ENCODE peak calls at places on chromosomes 12 and 14, in six cellular contexts. F is SK-N-MC, U is HepG2, I is keratinocyte, Z is IMR-90, H is K562. S is an unnamed sample.
A peak's percentile ranks its signal among the peaks of the same experiment; 100 is the strongest.

GRCh38 chr14:87013583-87013982 is 979.4 kb downstream of the GALC start:
- DNase-seq in I (no peak), F (no peak), U (no peak), H (no peak), Z (peak; percentile 88), S (no peak)

GRCh38 chr12:21666722-21667121 is 9.1 kb upstream of the LDHB start:
- DNase-seq in Z (no peak), F (no peak), I (no peak), H (no peak), U (no peak), S (no peak)

GRCh38 chr14:94768521-94769412 is 1.1 kb downstream of the GSC start:
- DNase-seq in Z (no peak), H (no peak), F (no peak), I (no peak), U (no peak), S (no peak)

GRCh38 chr12:131153956-131154355 is 200.2 kb downstream of the ADGRD1 start:
- DNase-seq in F (no peak), Z (no peak), I (no peak), U (no peak), H (no peak), S (no peak)

GRCh38 chr14:54653764-54654469 is 87.0 kb downstream of the SAMD4A start:
- DNase-seq in U (peak; percentile 85), I (no peak), H (no peak), F (no peak), Z (peak; percentile 88), S (no peak)

GRCh38 chr12:32089156-32089950 is 17.3 kb upstream of the BICD1 start:
- DNase-seq in H (no peak), F (no peak), Z (no peak), I (no peak), U (no peak), S (no peak)

GRCh38 chr12:50181691-50182090 is 14.5 kb upstream of the CERS5 start:
- DNase-seq in I (no peak), H (no peak), Z (no peak), U (no peak), F (no peak), S (no peak)

GRCh38 chr14:101017209-101017608 is 113.7 kb upstream of the RTL1 start:
- DNase-seq in Z (peak; percentile 51), I (no peak), H (no peak), F (no peak), U (no peak), S (no peak)

GRCh38 chr12:14743061-14743460 is 46.7 kb upstream of the GUCY2C start:
- DNase-seq in Z (no peak), H (no peak), I (no peak), U (no peak), F (no peak), S (no peak)

GRCh38 chr14:76884853-76885276 is 58.7 kb downstream of the LRRC74A start:
- DNase-seq in I (no peak), H (no peak), U (no peak), Z (no peak), F (no peak), S (no peak)

GRCh38 chr12:25074954-25075353 is 120.0 kb downstream of the DNAI7 start:
- DNase-seq in F (no peak), H (no peak), Z (no peak), I (no peak), U (no peak), S (no peak)

GRCh38 chr14:103086771-103087342 is 2.8 kb downstream of the LBHD2 start:
- DNase-seq in I (no peak), Z (no peak), U (no peak), F (no peak), H (no peak), S (no peak)

GRCh38 chr12:106868982-106869381 is 86.7 kb upstream of the TMEM263 start:
- DNase-seq in I (no peak), H (no peak), U (no peak), Z (no peak), F (no peak), S (no peak)

GRCh38 chr12:47032644-47033043 is 46.8 kb upstream of the PCED1B start:
- DNase-seq in H (no peak), U (peak; percentile 23), F (peak; percentile 63), I (no peak), Z (peak; percentile 77), S (no peak)

GRCh38 chr12:102766961-102767360 is 150.1 kb downstream of the PAH start:
- DNase-seq in F (no peak), Z (no peak), I (no peak), H (no peak), U (no peak), S (no peak)

GRCh38 chr14:83779266-83779665 is 1750.7 kb upstream of the FLRT2 start:
- DNase-seq in I (no peak), Z (peak; percentile 78), F (no peak), H (no peak), U (no peak), S (no peak)

GRCh38 chr12:75444444-75445136 is 36.0 kb upstream of the GLIPR1 start:
- DNase-seq in I (no peak), U (peak; percentile 44), F (no peak), H (no peak), Z (peak; percentile 73), S (no peak)

GRCh38 chr12:98422809-98423208 is 92.6 kb upstream of the TMPO start:
- DNase-seq in U (peak; percentile 29), Z (no peak), I (no peak), H (no peak), F (no peak), S (peak; percentile 82)

GRCh38 chr12:74980510-74980909 is 229.1 kb downstream of the KCNC2 start:
- DNase-seq in F (no peak), Z (no peak), H (no peak), I (no peak), U (no peak), S (no peak)

GRCh38 chr12:93526786-93527428 is 45.6 kb upstream of the SOCS2 start:
- DNase-seq in H (no peak), U (peak; percentile 86), Z (peak; percentile 96), F (no peak), I (no peak), S (no peak)

GRCh38 chr14:105864651-105865265 is 338.4 kb downstream of the TMEM121 start:
- DNase-seq in F (no peak), Z (no peak), H (no peak), I (no peak), U (no peak), S (no peak)

DNA sequence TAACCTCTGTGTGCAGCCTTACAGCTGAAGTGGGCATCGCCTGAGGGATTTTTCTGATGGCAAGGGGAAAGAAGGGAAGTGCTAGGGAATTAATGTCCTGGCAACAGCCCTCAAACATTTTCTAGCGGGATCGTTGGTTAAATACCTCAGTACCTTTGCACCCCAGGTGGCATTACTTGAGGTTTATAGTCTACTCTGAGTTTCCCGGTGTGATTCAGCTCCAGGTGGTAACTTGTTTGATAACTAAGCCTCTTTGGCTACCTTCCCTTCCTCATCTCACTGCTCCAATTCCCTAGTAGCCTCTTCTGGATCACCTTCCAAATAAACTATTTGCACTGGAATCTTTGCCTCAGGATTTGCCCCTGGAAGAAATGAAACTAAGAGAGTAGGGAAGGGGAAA is 237.0 kb upstream of the SSTR1 start:
- DNase-seq in I (no peak), F (no peak), H (no peak), Z (no peak), U (no peak), S (no peak)
- H3K9ac ChIP-seq in I (no peak overlapping the region), F (no peak overlapping the region), H (no peak overlapping the region), Z (no peak overlapping the region), U (no peak overlapping the region), S (no peak overlapping the region)

DNA sequence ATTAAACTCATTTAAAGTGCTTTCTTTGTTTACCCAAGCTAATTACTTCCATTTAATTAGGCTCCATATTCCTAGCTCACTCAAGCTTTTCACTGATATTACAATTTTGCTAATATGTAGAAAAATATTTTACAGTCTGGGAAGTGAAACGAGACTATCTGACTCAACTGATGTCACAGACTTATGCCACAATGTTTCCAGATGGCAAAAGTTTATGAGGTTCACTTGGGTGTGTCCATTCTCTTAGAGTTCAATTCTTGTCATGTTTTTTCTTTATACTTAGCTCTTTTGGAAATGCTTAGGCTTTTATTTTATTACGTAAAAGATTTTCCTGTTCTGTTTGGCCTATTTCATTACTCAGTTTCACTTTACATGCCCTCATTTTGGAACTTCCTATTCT is 2.2 kb upstream of the PDZRN4 start:
- DNase-seq in U (no peak), H (no peak), F (no peak), Z (no peak), I (no peak), S (no peak)
- H3K9ac ChIP-seq in U (no peak overlapping the region), H (no peak overlapping the region), F (no peak overlapping the region), Z (no peak overlapping the region), I (no peak overlapping the region), S (no peak overlapping the region)

DNA sequence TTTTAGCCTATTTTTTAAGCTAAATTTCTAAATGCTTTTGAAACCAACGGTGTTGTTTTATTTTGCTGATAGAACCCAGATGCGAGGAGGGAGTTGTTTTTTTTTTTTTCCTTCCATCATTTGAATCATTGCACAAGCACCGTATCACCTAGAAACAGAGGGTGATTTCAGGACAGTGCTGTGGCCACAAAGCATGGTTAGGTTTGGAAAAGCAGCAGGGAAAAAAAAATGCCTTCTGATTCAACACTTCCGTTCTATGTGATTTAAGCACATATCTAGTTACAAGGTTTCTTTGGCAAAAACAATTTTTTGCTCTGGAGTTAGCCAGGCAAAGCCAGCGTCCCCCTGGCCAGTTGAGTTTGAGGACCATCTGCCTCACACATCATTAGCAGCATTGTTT is 17.3 kb upstream of the WNT5B start:
- DNase-seq in Z (peak; percentile 95), H (no peak), U (no peak), I (no peak), F (no peak), S (no peak)
- H3K9ac ChIP-seq in Z (peak overlapping the region; percentile 7), H (no peak overlapping the region), U (no peak overlapping the region), I (no peak overlapping the region), F (peak overlapping the region; percentile 8), S (no peak overlapping the region)

GRCh38 chr12:57732726-57733593 is 5.6 kb downstream of the AGAP2 start:
- DNase-seq in F (no peak), Z (peak; percentile 14), H (no peak), U (no peak), I (no peak), S (no peak)

GRCh38 chr12:57729321-57729844 is 9.2 kb downstream of the AGAP2 start:
- DNase-seq in H (no peak), I (no peak), F (no peak), U (no peak), Z (no peak), S (no peak)

GRCh38 chr12:57731411-57732080 is 7.0 kb downstream of the AGAP2 start:
- DNase-seq in F (no peak), I (no peak), U (no peak), H (no peak), Z (no peak), S (no peak)

GRCh38 chr12:57732270-57732669 is 6.3 kb downstream of the AGAP2 start:
- DNase-seq in F (no peak), H (no peak), U (no peak), I (no peak), Z (no peak), S (no peak)

DNA sequence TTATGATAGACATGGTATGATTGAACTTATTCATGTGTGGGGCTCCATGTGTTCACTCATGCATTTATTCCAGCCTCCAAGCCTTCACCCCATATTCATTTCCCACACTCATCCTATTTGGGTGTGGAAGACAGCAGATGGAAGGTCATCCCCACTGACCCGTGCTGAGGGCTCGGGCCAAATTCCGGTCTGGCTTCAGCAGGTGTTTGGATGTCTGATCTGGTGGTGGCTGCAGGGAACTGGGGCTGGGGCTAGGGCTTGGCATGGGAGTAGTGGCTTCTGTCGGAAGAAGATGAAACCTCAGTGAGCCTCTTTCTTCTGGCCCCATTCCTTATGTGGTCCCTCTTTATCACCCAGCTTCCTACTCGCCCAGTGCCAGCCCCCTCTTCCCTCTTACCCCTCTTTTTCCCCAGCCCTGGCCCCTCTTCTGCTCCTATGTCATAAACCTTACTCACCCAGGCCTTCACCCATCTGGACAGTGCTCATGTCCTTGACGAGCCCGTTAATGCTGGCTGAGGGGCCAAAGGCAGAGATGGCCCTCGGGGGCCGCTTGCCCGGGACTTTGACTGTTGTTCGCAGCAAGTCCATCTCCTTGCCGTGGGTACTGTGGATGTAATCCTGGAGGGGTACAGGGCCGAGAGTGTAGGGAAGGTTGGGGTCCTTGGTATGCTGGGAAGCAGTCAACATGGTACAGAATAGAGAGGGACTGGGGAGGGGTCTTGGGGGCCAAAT is 8.0 kb downstream of the AGAP2 start:
- DNase-seq in I (no peak), U (no peak), H (no peak), F (no peak), Z (no peak), S (no peak)
- H3K9ac ChIP-seq in I (no peak overlapping the region), U (no peak overlapping the region), H (no peak overlapping the region), F (no peak overlapping the region), Z (no peak overlapping the region), S (no peak overlapping the region)

S was measured in colonic mucosa.